ENCODE peak calls at places on chromosomes 11 and 22, in nine cellular contexts. E is fibroblast of mammary gland; N is heart right ventricle; D is fibroblast of pulmonary artery; J is lower leg skin; G is CD8-positive, alpha-beta T cell; F is esophagus squamous epithelium; U is kidney epithelial cell; B is Caco-2. Y is an unnamed sample.

GRCh38 chr11:16195659-16196058 is 160.7 kb downstream of the SOX6 start:
- DNase-seq in B (peak), N (no peak), E (no peak), G (no peak), D (peak), U (no peak), F (no peak), J (no peak), Y (no peak)

GRCh38 chr11:31240340-31240904 is 129.1 kb downstream of the DCDC1 start:
- DNase-seq in F (no peak), G (peak), N (no peak), D (peak), E (peak), J (no peak), U (peak), B (peak), Y (peak)

GRCh38 chr11:65593518-65594414 is 1.8 kb downstream of the KCNK7 start:
- DNase-seq in F (no peak), J (no peak), D (peak), N (peak), U (no peak), B (no peak), E (no peak), G (peak), Y (no peak)

GRCh38 chr22:36922097-36922608 is 8.7 kb downstream of the CSF2RB start:
- DNase-seq in G (no peak), F (no peak), B (no peak), U (peak), D (peak), N (no peak), J (no peak), E (no peak), Y (no peak)

GRCh38 chr11:84465040-84465439 is 1162.1 kb downstream of the DLG2 start:
- DNase-seq in F (no peak), G (no peak), B (no peak), D (peak), N (no peak), U (peak), J (no peak), E (peak), Y (no peak)

GRCh38 chr11:47992959-47993820 is 12.8 kb downstream of the PTPRJ start:
- DNase-seq in E (peak), U (peak), F (no peak), D (peak), B (no peak), G (no peak), N (no peak), J (no peak), Y (no peak)

GRCh38 chr11:2576116-2576515 is 123.7 kb downstream of the KCNQ1OT1 start:
- DNase-seq in N (peak), U (no peak), J (no peak), F (no peak), E (no peak), B (no peak), D (no peak), G (no peak), Y (peak)

GRCh38 chr11:73784080-73784634 is 3.5 kb upstream of the MRPL48 start:
- DNase-seq in D (no peak), G (no peak), E (no peak), J (no peak), N (no peak), U (no peak), F (no peak), B (peak), Y (no peak)

GRCh38 chr22:44455963-44456358 is 42.1 kb downstream of the RTL6 start:
- DNase-seq in B (no peak), D (no peak), E (no peak), U (no peak), G (no peak), F (no peak), N (no peak), J (no peak), Y (no peak)

GRCh38 chr22:22938672-22939536 is 51.3 kb downstream of the IGLL5 start:
- DNase-seq in N (no peak), E (no peak), F (no peak), B (peak), J (no peak), G (no peak), U (no peak), D (no peak), Y (no peak)

GRCh38 chr22:18031670-18032454 is 7.5 kb upstream of the MICAL3 start:
- DNase-seq in D (peak), U (peak), J (no peak), F (no peak), B (no peak), E (peak), G (no peak), N (no peak), Y (peak)

GRCh38 chr11:116730568-116730967 is 42.2 kb downstream of the BUD13 start:
- DNase-seq in B (peak), J (no peak), N (peak), G (no peak), E (peak), D (peak), F (no peak), U (no peak), Y (no peak)

GRCh38 chr22:47205081-47205491 is 442.6 kb downstream of the TBC1D22A start:
- DNase-seq in B (no peak), J (no peak), E (no peak), F (no peak), D (no peak), N (no peak), G (no peak), U (no peak), Y (no peak)

GRCh38 chr11:114762437-114762836 is 84.1 kb downstream of the NXPE2 start:
- DNase-seq in J (peak), N (peak), D (peak), E (peak), G (no peak), U (no peak), B (peak), F (no peak), Y (peak)

GRCh38 chr11:85682330-85683305 is 3.4 kb downstream of the CCDC89 start:
- DNase-seq in G (peak), E (peak), U (no peak), N (peak), B (no peak), F (no peak), J (no peak), D (peak), Y (peak)

GRCh38 chr11:20609727-20610707 is 10.6 kb downstream of the SLC6A5 start:
- DNase-seq in U (peak), B (peak), F (no peak), G (peak), J (peak), N (peak), D (peak), E (peak), Y (peak)

GRCh38 chr22:32079110-32080089 is 36.3 kb downstream of the SLC5A1 start:
- DNase-seq in F (no peak), J (no peak), G (no peak), D (peak), B (peak), E (peak), N (no peak), U (peak), Y (no peak)

GRCh38 chr22:46865642-46866041 is 103.2 kb downstream of the TBC1D22A start:
- DNase-seq in F (no peak), J (no peak), U (no peak), D (no peak), E (no peak), N (no peak), G (no peak), B (no peak), Y (no peak)

GRCh38 chr11:33515347-33515746 is 185.3 kb downstream of the C11orf91 start:
- DNase-seq in J (no peak), D (peak), B (no peak), G (no peak), N (no peak), U (no peak), F (no peak), E (peak), Y (no peak)

GRCh38 chr11:119101367-119101758 is 290 bp downstream of the DPAGT1 start:
- DNase-seq in B (peak), E (peak), G (no peak), D (no peak), J (no peak), N (no peak), F (no peak), U (no peak), Y (no peak)
- TF ChIP-seq CTCF in B (no peak), E (no peak), G (no peak), D (no peak), J (no peak), N (no peak), F (no peak), U (no peak), Y (no peak)

GRCh38 chr22:39437836-39438704 is 18.7 kb upstream of the MGAT3 start:
- DNase-seq in J (no peak), U (no peak), G (no peak), B (no peak), E (no peak), F (no peak), D (no peak), N (no peak), Y (no peak)
- H3K4me3 ChIP-seq in J (no peak), U (no peak), G (peak), B (no peak), E (no peak), F (peak), D (no peak), N (peak), Y (peak)

GRCh38 chr11:112127056-112127455 is 36.8 kb downstream of the IL18 start:
- DNase-seq in D (no peak), G (no peak), J (no peak), N (no peak), F (no peak), E (no peak), B (no peak), U (no peak), Y (no peak)

GRCh38 chr11:112134473-112134872 is 29.4 kb downstream of the IL18 start:
- DNase-seq in J (no peak), E (no peak), B (no peak), D (no peak), N (no peak), F (no peak), G (no peak), U (no peak), Y (no peak)

GRCh38 chr11:112132737-112133136 is 31.2 kb downstream of the IL18 start:
- DNase-seq in J (no peak), E (no peak), U (no peak), G (no peak), F (no peak), D (no peak), N (no peak), B (no peak), Y (no peak)

GRCh38 chr11:112128483-112129121 is 35.3 kb downstream of the IL18 start:
- DNase-seq in E (peak), D (peak), N (peak), G (no peak), B (no peak), U (peak), F (no peak), J (peak), Y (no peak)

DNA sequence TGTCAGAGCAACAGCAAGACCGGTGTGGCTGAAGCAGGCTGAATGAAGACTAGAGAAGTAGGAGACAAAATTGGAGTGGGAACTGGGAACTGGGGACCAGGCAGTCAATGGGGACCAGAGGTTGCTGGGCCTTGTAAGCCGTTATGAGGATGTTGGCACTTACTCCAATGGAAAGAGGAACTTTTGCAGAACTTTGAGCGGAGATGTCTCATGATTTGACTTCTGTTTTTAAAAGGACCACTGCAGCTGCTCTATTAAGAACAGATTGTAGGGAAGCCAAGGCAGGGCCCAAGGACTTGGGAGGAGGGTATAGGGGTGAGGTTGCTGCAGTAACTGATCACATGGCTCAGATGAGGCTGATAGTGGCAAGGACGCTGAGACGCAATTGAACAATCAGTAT is 34.2 kb downstream of the IL18 start:
- DNase-seq in N (no peak), U (no peak), D (no peak), B (no peak), F (no peak), J (peak), G (no peak), E (no peak), Y (no peak)
- TF ChIP-seq CTCF in N (no peak), U (no peak), D (no peak), B (no peak), F (no peak), J (no peak), G (no peak), E (no peak), Y (no peak)

GRCh38 chr11:4607111-4607510 is 920 bp downstream of the TRIM68 start:
- DNase-seq in N (no peak), U (peak), G (no peak), E (peak), B (no peak), J (no peak), D (peak), F (no peak), Y (no peak)
- H3K4me3 ChIP-seq in N (peak), U (peak), G (peak), E (peak), B (peak), J (peak), D (peak), F (peak), Y (peak)

DNA sequence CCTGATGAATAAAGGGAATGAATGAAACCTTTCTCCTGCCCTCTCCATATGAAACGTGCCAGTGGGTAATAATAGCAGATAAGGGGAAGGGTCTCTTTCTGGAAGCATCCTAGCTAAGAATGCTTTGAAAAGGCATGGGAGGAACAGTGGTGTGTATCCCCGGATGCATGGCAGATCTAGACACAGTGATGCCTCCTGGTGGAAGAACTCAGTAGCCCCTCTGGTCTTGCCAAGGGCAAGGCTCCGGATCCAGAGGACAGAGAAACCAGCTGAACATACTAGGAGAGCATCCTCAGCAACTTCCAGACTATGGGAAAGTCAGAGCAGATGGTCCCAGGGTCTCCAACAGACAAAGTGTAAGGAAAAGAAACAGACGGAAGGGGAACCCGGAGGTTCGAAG is 6.4 kb downstream of the BAIAP2L2 start:
- DNase-seq in U (no peak), G (no peak), F (no peak), D (peak), N (no peak), B (no peak), E (peak), J (no peak), Y (no peak)
- TF ChIP-seq CTCF in U (peak), G (no peak), F (peak), D (peak), N (no peak), B (peak), E (peak), J (no peak), Y (no peak)

DNA sequence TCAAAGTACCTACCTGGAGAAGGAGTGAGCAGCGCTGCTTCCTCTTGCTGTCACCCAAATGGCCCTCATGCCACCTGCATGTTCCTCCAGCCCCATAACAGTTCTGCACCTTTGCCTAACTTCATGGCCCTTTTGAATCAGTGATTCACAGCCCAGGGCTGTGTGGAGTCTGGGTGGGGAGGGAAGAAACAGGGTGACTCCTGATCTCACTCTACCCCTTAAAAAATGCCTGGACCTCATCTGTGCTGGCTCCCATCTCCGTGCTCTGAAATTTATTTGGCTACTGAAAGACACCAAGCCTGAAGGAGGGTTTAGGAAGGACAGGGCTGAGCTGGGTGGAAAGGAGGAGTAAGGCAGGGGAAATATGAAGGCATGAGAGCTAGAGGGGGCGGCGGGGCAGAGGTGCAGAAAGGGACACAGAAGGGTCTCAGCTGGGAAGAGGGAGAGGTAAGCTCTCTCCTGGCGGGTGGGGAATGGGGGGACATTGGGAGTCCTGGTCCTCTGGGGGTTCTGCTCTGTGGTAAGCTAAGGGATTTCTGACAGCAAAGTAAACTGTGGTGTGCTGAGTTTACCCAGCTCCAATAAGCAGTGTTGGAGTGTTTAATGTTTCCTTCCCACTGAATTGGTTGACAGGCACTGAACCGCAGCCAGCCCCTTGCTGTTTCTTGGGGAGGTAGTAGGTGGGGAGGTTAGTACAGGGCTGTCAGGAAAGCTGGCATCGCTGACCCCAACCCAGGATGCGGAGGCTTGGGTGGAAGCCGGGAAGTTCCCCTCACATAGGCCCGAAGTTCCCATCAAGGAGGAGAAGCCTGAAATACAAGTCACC is 71.1 kb downstream of the RPUSD4 start:
- DNase-seq in B (no peak), U (no peak), F (no peak), G (no peak), N (no peak), E (no peak), D (no peak), J (no peak), Y (no peak)
- H3K4me3 ChIP-seq in B (no peak), U (no peak), F (no peak), G (no peak), N (no peak), E (no peak), D (no peak), J (no peak), Y (no peak)

GRCh38 chr22:49322231-49322630 is 505.4 kb downstream of the BRD1 start:
- DNase-seq in J (peak), G (no peak), U (no peak), N (no peak), B (no peak), F (no peak), D (no peak), E (no peak), Y (no peak)

GRCh38 chr22:49320714-49321476 is 506.8 kb downstream of the BRD1 start:
- DNase-seq in E (no peak), F (no peak), U (no peak), N (no peak), G (no peak), J (peak), D (no peak), B (no peak), Y (no peak)

GRCh38 chr22:49312601-49313000 is 515.1 kb downstream of the BRD1 start:
- DNase-seq in J (no peak), D (no peak), G (no peak), N (no peak), F (no peak), E (no peak), B (no peak), U (no peak), Y (no peak)

GRCh38 chr22:49321477-49322055 is 506.1 kb downstream of the BRD1 start:
- DNase-seq in F (no peak), D (no peak), E (no peak), J (peak), B (no peak), U (no peak), G (no peak), N (no peak), Y (no peak)

DNA sequence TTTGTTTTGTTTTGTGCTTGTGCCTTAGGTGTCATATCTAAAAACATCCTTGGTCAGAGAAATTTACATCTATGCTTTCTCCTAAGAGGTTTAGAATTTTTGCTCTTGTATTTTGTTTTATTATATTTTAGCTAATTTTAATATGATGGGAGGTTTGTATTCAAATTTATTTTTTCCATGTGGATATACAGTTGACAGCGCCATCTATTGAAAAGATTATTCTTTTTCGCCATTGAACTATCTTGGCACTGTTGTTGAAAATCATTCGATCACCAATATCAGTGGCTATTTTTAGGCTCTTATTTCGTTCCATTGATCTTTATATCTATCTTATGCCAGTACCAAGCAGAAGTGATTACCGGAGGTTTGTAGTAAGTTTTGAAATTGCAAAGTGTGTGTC is 510.3 kb downstream of the BRD1 start:
- DNase-seq in U (no peak), F (no peak), D (no peak), B (no peak), E (no peak), G (no peak), N (no peak), J (no peak), Y (no peak)
- TF ChIP-seq CTCF in U (no peak), F (no peak), D (no peak), B (peak), E (no peak), G (no peak), N (no peak), J (no peak), Y (no peak)

Y was measured in pancreas.